ENCODE peak calls at places on chromosomes 11 and 22, in six cellular contexts. E, G, W, H, S and D are unnamed samples. For H3K27me3, the result is how much of the 10 kb centered on the place peaks cover.

GRCh38 chr11:63537293-63538101 is 889 bp downstream of the PLAAT4 start:
- DNase-seq in E (peak), G (peak), W (no peak), H (no peak), S (no peak), D (no peak)

GRCh38 chr11:4459470-4459869 is 10.4 kb downstream of the OR52K2 start:
- DNase-seq in E (no peak), G (no peak), W (peak), H (no peak), S (no peak), D (no peak)

GRCh38 chr22:27666272-27666997 is 135.1 kb downstream of the MN1 start:
- DNase-seq in E (no peak), G (no peak), W (no peak), H (no peak), S (no peak), D (no peak)

GRCh38 chr11:27916541-27917100 is 191.3 kb downstream of the KIF18A start:
- DNase-seq in E (peak), G (no peak), W (no peak), H (no peak), S (no peak), D (no peak)

GRCh38 chr11:130892847-130893246 is 23.4 kb downstream of the SNX19 start:
- DNase-seq in E (no peak), G (no peak), W (no peak), H (no peak), S (peak), D (no peak)

GRCh38 chr11:95605271-95605940 is 184.2 kb downstream of the FAM76B start:
- DNase-seq in E (no peak), G (no peak), W (no peak), H (no peak), S (no peak), D (no peak)

GRCh38 chr22:20464096-20464614 is 26.5 kb upstream of the SCARF2 start:
- DNase-seq in E (no peak), G (no peak), W (peak), H (no peak), S (no peak), D (no peak)

GRCh38 chr11:74933765-74934164 is 15.1 kb downstream of the XRRA1 start:
- DNase-seq in E (no peak), G (no peak), W (no peak), H (no peak), S (no peak), D (no peak)

GRCh38 chr11:120750647-120751419 is 239.3 kb downstream of the GRIK4 start:
- DNase-seq in E (no peak), G (no peak), W (no peak), H (no peak), S (no peak), D (no peak)

GRCh38 chr11:33770236-33770635 is 4.1 kb downstream of the FBXO3 start:
- DNase-seq in E (no peak), G (no peak), W (no peak), H (no peak), S (no peak), D (no peak)

GRCh38 chr11:65315204-65315865 is 669 bp downstream of the CDC42EP2 start:
- DNase-seq in E (peak), G (peak), W (peak), H (no peak), S (peak), D (no peak)

GRCh38 chr22:30313527-30314385 is 13.0 kb downstream of the TBC1D10A start:
- DNase-seq in E (no peak), G (no peak), W (no peak), H (no peak), S (no peak), D (no peak)

GRCh38 chr22:49270595-49271368 is 556.9 kb downstream of the BRD1 start:
- DNase-seq in E (no peak), G (no peak), W (peak), H (no peak), S (no peak), D (no peak)

GRCh38 chr11:70474710-70475109 is 76.4 kb downstream of the CTTN start:
- DNase-seq in E (no peak), G (no peak), W (no peak), H (no peak), S (no peak), D (no peak)

GRCh38 chr11:123469089-123469488 is 39.0 kb downstream of the GRAMD1B start:
- DNase-seq in E (no peak), G (no peak), W (no peak), H (no peak), S (no peak), D (no peak)

GRCh38 chr22:25689631-25690030 is 52.4 kb upstream of the MYO18B start:
- DNase-seq in E (peak), G (no peak), W (no peak), H (no peak), S (no peak), D (no peak)

GRCh38 chr22:27930246-27931060 is 11.4 kb upstream of the PITPNB start:
- DNase-seq in E (no peak), G (no peak), W (no peak), H (no peak), S (peak), D (no peak)

GRCh38 chr11:119380816-119381185 is 689 bp downstream of the USP2 start:
- DNase-seq in E (no peak), G (no peak), W (no peak), H (no peak), S (peak), D (no peak)

GRCh38 chr11:70243912-70244652 is 26.4 kb upstream of the PPFIA1 start:
- DNase-seq in E (peak), G (no peak), W (no peak), H (no peak), S (no peak), D (no peak)

GRCh38 chr11:110883266-110883665 is 171.0 kb upstream of the ARHGAP20 start:
- DNase-seq in E (peak), G (no peak), W (no peak), H (no peak), S (no peak), D (no peak)

GRCh38 chr22:44782286-44782830 is 30.0 kb downstream of the ARHGAP8 start:
- DNase-seq in E (no peak), G (no peak), W (peak), H (no peak), S (no peak), D (no peak)

GRCh38 chr11:87422566-87422965 is 384.8 kb downstream of the TMEM135 start:
- DNase-seq in E (peak), G (no peak), W (no peak), H (no peak), S (no peak), D (no peak)

GRCh38 chr11:61472868-61473267 is 35.7 kb upstream of the LRRC10B start:
- DNase-seq in E (peak), G (peak), W (no peak), H (no peak), S (no peak), D (no peak)

GRCh38 chr11:114307524-114308203 is 11.5 kb downstream of the NNMT start:
- DNase-seq in E (peak), G (peak), W (no peak), H (no peak), S (no peak), D (peak)

GRCh38 chr11:114774599-114775365 is 96.5 kb downstream of the NXPE2 start:
- DNase-seq in E (peak), G (no peak), W (no peak), H (peak), S (peak), D (no peak)

GRCh38 chr11:2837096-2837601 is 48.4 kb downstream of the CDKN1C start:
- DNase-seq in E (no peak), G (peak), W (no peak), H (no peak), S (peak), D (no peak)

GRCh38 chr22:20582520-20583361 is 75.3 kb downstream of the MED15 start:
- DNase-seq in E (no peak), G (no peak), W (peak), H (no peak), S (no peak), D (no peak)

GRCh38 chr11:1152316-1153104 is 5.2 kb upstream of the MUC5AC start:
- DNase-seq in E (peak), G (no peak), W (peak), H (peak), S (no peak), D (peak)

GRCh38 chr11:27700351-27701261 is at the start of gene BDNF:
- DNase-seq in E (peak), G (no peak), W (no peak), H (no peak), S (peak), D (no peak)

GRCh38 chr11:132466983-132467382 is 1065.3 kb downstream of the OPCML start:
- DNase-seq in E (no peak), G (no peak), W (no peak), H (no peak), S (no peak), D (no peak)

DNA sequence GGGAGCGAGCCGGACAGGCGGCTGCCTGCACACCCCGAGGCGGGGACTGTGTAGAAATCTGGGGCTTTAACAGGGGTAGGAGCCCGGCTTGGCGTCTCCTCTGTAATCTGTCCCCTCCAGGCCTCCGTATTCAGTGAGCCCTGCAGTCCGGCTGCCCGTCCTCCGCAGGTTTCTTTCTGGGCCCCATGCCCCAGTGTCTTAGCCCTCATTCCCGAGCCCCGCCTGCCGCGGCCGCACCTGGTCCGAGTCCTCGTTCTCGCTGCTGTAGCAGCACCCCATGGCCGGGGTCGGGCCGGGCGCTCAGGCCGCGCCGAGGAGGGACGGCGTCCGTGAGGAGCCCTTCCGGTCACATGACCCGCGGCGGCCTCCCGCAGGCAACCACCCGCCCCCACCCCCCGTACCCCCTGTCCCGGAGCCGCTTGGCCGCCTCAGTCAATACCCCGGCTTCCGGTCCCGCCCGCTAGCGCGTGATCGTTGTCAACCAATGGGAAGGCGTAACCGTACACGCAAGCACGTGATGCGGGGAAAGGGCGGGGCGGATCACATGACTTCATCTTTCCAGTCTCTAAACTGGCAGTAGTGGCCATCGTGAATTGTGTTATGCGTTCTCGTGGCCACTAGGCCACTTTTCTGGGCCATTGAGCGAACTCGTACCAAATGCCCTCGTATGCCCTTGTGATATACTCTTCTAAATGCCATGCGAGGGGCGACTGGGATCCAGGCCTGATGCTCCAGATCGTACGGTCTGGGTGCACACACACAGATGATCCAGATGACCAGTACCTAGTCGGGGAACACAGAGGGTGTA is at the start of gene LAMTOR1:
- DNase-seq in E (peak), G (peak), W (peak), H (peak), S (peak), D (peak)
- TF ChIP-seq CTCF in E (peak), G (peak), W (peak), H (peak), S (no peak), D (peak)

GRCh38 chr22:39518124-39518786 is 2.1 kb upstream of the ATF4 start:
- DNase-seq in E (no peak), G (no peak), W (no peak), H (no peak), S (no peak), D (no peak)
- H3K27me3 ChIP-seq in E (under half), G (under half), W (under half), H (under half), S (under half), D (under half)

DNA sequence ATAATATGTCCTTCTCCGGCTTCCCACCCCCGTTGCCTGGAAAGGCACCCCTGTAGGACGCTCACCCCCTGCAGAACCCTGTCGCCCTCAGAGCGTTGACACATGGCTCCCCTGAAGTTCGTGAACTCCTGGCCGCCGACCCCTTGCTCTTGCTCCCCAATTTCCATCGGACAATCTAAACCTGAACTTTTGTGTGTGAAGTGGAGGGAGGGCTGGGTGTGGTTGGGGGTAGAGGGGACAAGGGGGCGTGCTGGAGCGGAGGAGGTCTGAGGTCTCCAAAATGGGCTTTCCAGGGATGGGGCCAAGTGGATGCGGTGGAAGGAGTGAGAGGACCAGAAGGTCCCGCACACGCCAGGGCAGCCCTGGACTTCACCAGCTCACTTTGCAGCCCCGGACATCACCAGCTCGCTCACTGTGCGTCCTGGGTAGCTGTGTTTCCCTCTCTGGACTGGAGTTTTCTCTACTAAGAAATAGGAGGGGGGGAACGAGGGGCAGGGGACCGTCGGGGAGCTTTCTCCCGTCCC is 18.6 kb downstream of the CREB3L1 start:
- DNase-seq in E (no peak), G (no peak), W (no peak), H (no peak), S (no peak), D (no peak)
- H3K4me3 ChIP-seq in E (peak), G (peak), W (peak), H (peak), S (peak), D (peak)

GRCh38 chr11:19351426-19351825 is 110.7 kb upstream of the E2F8 start:
- DNase-seq in E (no peak), G (no peak), W (no peak), H (no peak), S (no peak), D (no peak)
- TF ChIP-seq CTCF in E (no peak), G (no peak), W (no peak), H (no peak), S (no peak), D (no peak)

DNA sequence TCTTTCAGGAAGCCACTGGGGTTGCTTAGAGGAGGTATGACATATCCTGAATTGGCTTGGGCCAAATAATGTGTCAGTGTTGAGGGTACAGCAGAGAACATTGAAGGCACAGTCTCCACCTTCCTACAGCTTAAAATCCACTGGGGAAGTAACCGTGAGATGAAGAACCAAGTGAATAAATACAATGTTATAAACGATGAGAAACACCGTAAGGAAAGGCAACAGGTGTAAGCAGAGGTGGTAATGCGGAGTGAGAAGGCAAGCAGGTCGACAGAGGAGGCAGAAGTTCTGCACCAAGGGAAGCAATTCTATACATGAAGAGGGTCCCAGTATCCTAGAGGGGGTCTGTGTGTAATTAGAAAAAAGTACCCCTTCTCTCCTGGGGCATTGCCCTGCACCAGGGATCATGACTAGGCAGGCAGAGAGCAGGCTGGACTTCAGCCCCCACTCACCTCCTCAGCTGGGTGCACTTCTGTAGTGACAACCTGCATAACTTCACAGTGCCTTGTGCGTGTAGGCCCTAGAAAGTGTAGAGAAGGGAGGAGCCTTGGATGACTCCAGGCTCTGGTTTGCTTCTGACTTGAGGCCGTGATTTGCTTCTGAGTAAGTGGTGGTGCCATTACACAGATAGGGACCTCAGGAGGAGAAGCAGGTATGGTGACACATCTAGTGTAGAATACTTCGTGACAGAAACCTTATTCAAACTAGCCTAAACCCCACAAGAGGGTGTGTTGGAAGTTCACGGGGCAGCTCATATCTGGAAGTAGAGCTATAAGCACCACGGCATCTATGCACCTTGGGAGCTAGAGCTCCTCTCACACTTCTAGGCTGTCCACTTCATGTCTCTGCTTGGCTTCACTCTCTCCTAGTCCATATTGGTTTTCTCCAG is 4.9 kb downstream of the MYOD1 start:
- DNase-seq in E (no peak), G (no peak), W (no peak), H (no peak), S (no peak), D (no peak)
- H3K27me3 ChIP-seq in E (under half), G (half or more), W (under half), H (half or more), S (half or more), D (half or more)

GRCh38 chr22:46861468-46861867 is 99.0 kb downstream of the TBC1D22A start:
- DNase-seq in E (no peak), G (no peak), W (no peak), H (no peak), S (no peak), D (no peak)
- H3K4me3 ChIP-seq in E (no peak), G (no peak), W (no peak), H (no peak), S (no peak), D (no peak)